ENCODE peak calls at places on chromosomes 12 and 14, in four cellular contexts. X, I, T and V are unnamed samples.
A peak's percentile ranks its signal among the peaks of the same experiment; 100 is the strongest.

GRCh38 chr14:104879201-104879982 is 14.3 kb downstream of the CEP170B start:
- DNase-seq in X (peak; percentile 5), I (no peak), T (no peak), V (no peak)

GRCh38 chr12:46473634-46474201 is 101.1 kb upstream of the SLC38A2 start:
- DNase-seq in X (peak; percentile 50), I (peak; percentile 82), T (no peak), V (peak; percentile 65)

GRCh38 chr12:24228980-24229730 is 279.7 kb upstream of the SOX5 start:
- DNase-seq in X (no peak), I (no peak), T (no peak), V (no peak)

GRCh38 chr12:45259732-45260480 is 44.0 kb downstream of the ANO6 start:
- DNase-seq in X (no peak), I (peak; percentile 76), T (no peak), V (no peak)

GRCh38 chr14:33454707-33455106 is 496.2 kb downstream of the EGLN3 start:
- DNase-seq in X (no peak), I (no peak), T (no peak), V (no peak)

GRCh38 chr14:90553921-90554336 is 157.1 kb downstream of the CALM1 start:
- DNase-seq in X (no peak), I (no peak), T (no peak), V (no peak)

GRCh38 chr14:59422069-59422881 is 42.9 kb downstream of the GPR135 start:
- DNase-seq in X (no peak), I (peak; percentile 5), T (no peak), V (no peak)

GRCh38 chr14:73477618-73478266 is 13.0 kb upstream of the RIOX1 start:
- DNase-seq in X (no peak), I (no peak), T (no peak), V (no peak)

GRCh38 chr12:46603776-46604456 is 221.9 kb downstream of the SLC38A4 start:
- DNase-seq in X (no peak), I (no peak), T (no peak), V (no peak)

GRCh38 chr14:99240512-99241313 is 31.3 kb downstream of the BCL11B start:
- DNase-seq in X (no peak), I (no peak), T (no peak), V (no peak)

GRCh38 chr12:128055567-128055966 is 211.4 kb upstream of the TMEM132C start:
- DNase-seq in X (no peak), I (no peak), T (no peak), V (no peak)

GRCh38 chr12:6450869-6451347 is 934 bp upstream of the TAPBPL start:
- DNase-seq in X (peak; percentile 47), I (no peak), T (no peak), V (peak; percentile 76)

GRCh38 chr12:106657499-106657898 is 74.7 kb downstream of the RFX4 start:
- DNase-seq in X (no peak), I (no peak), T (no peak), V (no peak)

GRCh38 chr12:91577586-91578539 is 395.2 kb upstream of the DCN start:
- DNase-seq in X (no peak), I (peak; percentile 31), T (no peak), V (no peak)